ENCODE peak calls at places on chromosomes 2 and 18, in seven cellular contexts. One of them, this sample, is unnamed.

GRCh38 chr2:115603285-115603684 is 1160.8 kb downstream of the DPP10 start:
- DNase-seq in K562: no peak
- DNase-seq in GM12878: no peak
- DNase-seq in HCT116: no peak
- DNase-seq in SK-N-SH: no peak
- DNase-seq in H1: no peak
- DNase-seq in HepG2: no peak
- DNase-seq in this sample: no peak

GRCh38 chr18:28136071-28136470 is 40.9 kb downstream of the CDH2 start:
- DNase-seq in K562: no peak
- DNase-seq in SK-N-SH: no peak
- DNase-seq in H1: no peak
- DNase-seq in HepG2: no peak
- DNase-seq in GM12878: no peak
- DNase-seq in HCT116: no peak
- DNase-seq in this sample: no peak

GRCh38 chr18:49045585-49045984 is 94.8 kb upstream of the SMAD7 start:
- DNase-seq in GM12878: no peak
- DNase-seq in HCT116: no peak
- DNase-seq in SK-N-SH: no peak
- DNase-seq in H1: no peak
- DNase-seq in HepG2: no peak
- DNase-seq in K562: no peak
- DNase-seq in this sample: no peak

GRCh38 chr2:240565267-240566202 is 2.7 kb upstream of the RNPEPL1 start:
- DNase-seq in SK-N-SH: peak; percentile 36
- DNase-seq in HCT116: peak; percentile 87
- DNase-seq in K562: peak; percentile 44
- DNase-seq in GM12878: peak; percentile 63
- DNase-seq in HepG2: peak; percentile 92
- DNase-seq in H1: no peak
- DNase-seq in this sample: peak; percentile 43

GRCh38 chr18:44679912-44680270 is 797 bp upstream of the SETBP1 start:
- DNase-seq in GM12878: no peak
- DNase-seq in HCT116: no peak
- DNase-seq in H1: no peak
- DNase-seq in K562: no peak
- DNase-seq in HepG2: no peak
- DNase-seq in SK-N-SH: peak; percentile 82
- DNase-seq in this sample: peak; percentile 34

GRCh38 chr2:150695441-150696135 is 208.1 kb upstream of the RND3 start:
- DNase-seq in H1: no peak
- DNase-seq in GM12878: no peak
- DNase-seq in SK-N-SH: no peak
- DNase-seq in HCT116: no peak
- DNase-seq in K562: no peak
- DNase-seq in HepG2: no peak
- DNase-seq in this sample: no peak

GRCh38 chr2:222652856-222653255 is 3.0 kb downstream of the FARSB start:
- DNase-seq in K562: no peak
- DNase-seq in SK-N-SH: no peak
- DNase-seq in H1: no peak
- DNase-seq in HCT116: no peak
- DNase-seq in HepG2: no peak
- DNase-seq in GM12878: no peak
- DNase-seq in this sample: no peak

GRCh38 chr2:112182581-112183034 is 44.4 kb downstream of the FBLN7 start:
- DNase-seq in HepG2: no peak
- DNase-seq in H1: no peak
- DNase-seq in GM12878: no peak
- DNase-seq in SK-N-SH: no peak
- DNase-seq in HCT116: no peak
- DNase-seq in K562: no peak
- DNase-seq in this sample: no peak

GRCh38 chr2:99488587-99488998 is 1.2 kb downstream of the REV1 start:
- DNase-seq in K562: no peak
- DNase-seq in HepG2: peak; percentile 83
- DNase-seq in H1: no peak
- DNase-seq in HCT116: no peak
- DNase-seq in GM12878: peak; percentile 19
- DNase-seq in SK-N-SH: peak; percentile 41
- DNase-seq in this sample: no peak

GRCh38 chr2:240161087-240161750 is 20.8 kb upstream of the OTOS start:
- DNase-seq in HepG2: no peak
- DNase-seq in HCT116: no peak
- DNase-seq in K562: no peak
- DNase-seq in GM12878: no peak
- DNase-seq in SK-N-SH: no peak
- DNase-seq in H1: no peak
- DNase-seq in this sample: no peak

GRCh38 chr2:180776924-180777323 is 203.5 kb upstream of the UBE2E3 start:
- DNase-seq in HepG2: no peak
- DNase-seq in K562: no peak
- DNase-seq in SK-N-SH: no peak
- DNase-seq in GM12878: no peak
- DNase-seq in HCT116: no peak
- DNase-seq in H1: no peak
- DNase-seq in this sample: no peak

GRCh38 chr2:45470531-45470930 is 140.5 kb downstream of the SRBD1 start:
- DNase-seq in H1: no peak
- DNase-seq in HepG2: no peak
- DNase-seq in HCT116: no peak
- DNase-seq in K562: no peak
- DNase-seq in GM12878: no peak
- DNase-seq in SK-N-SH: no peak
- DNase-seq in this sample: no peak

GRCh38 chr2:53422979-53423378 is 344.6 kb upstream of the CHAC2 start:
- DNase-seq in HepG2: peak; percentile 50
- DNase-seq in HCT116: peak; percentile 44
- DNase-seq in GM12878: no peak
- DNase-seq in H1: peak; percentile 27
- DNase-seq in K562: no peak
- DNase-seq in SK-N-SH: peak; percentile 8
- DNase-seq in this sample: peak; percentile 12

GRCh38 chr2:108278631-108279030 is 10.1 kb upstream of the SULT1C2 start:
- DNase-seq in GM12878: no peak
- DNase-seq in HepG2: no peak
- DNase-seq in HCT116: no peak
- DNase-seq in SK-N-SH: no peak
- DNase-seq in K562: no peak
- DNase-seq in H1: no peak
- DNase-seq in this sample: no peak

GRCh38 chr2:30716117-30716900 is 90.9 kb downstream of the CAPN13 start:
- DNase-seq in SK-N-SH: no peak
- DNase-seq in GM12878: no peak
- DNase-seq in H1: no peak
- DNase-seq in K562: no peak
- DNase-seq in HCT116: no peak
- DNase-seq in HepG2: no peak
- DNase-seq in this sample: no peak

GRCh38 chr2:15195723-15196270 is 365.3 kb downstream of the NBAS start:
- DNase-seq in SK-N-SH: no peak
- DNase-seq in HepG2: no peak
- DNase-seq in HCT116: no peak
- DNase-seq in H1: no peak
- DNase-seq in K562: no peak
- DNase-seq in GM12878: no peak
- DNase-seq in this sample: no peak

GRCh38 chr2:165902929-165903328 is 50.6 kb downstream of the TTC21B start:
- DNase-seq in SK-N-SH: no peak
- DNase-seq in K562: no peak
- DNase-seq in HCT116: no peak
- DNase-seq in GM12878: no peak
- DNase-seq in H1: no peak
- DNase-seq in HepG2: peak; percentile 27
- DNase-seq in this sample: no peak

GRCh38 chr2:3458396-3459184 is 60.7 kb downstream of the ADI1 start:
- DNase-seq in H1: no peak
- DNase-seq in K562: peak; percentile 28
- DNase-seq in HCT116: no peak
- DNase-seq in HepG2: no peak
- DNase-seq in SK-N-SH: peak; percentile 63
- DNase-seq in GM12878: no peak
- DNase-seq in this sample: no peak

GRCh38 chr18:29147944-29148343 is 971.0 kb upstream of the CDH2 start:
- DNase-seq in H1: no peak
- DNase-seq in SK-N-SH: no peak
- DNase-seq in GM12878: no peak
- DNase-seq in HepG2: no peak
- DNase-seq in K562: no peak
- DNase-seq in HCT116: no peak
- DNase-seq in this sample: no peak

DNA sequence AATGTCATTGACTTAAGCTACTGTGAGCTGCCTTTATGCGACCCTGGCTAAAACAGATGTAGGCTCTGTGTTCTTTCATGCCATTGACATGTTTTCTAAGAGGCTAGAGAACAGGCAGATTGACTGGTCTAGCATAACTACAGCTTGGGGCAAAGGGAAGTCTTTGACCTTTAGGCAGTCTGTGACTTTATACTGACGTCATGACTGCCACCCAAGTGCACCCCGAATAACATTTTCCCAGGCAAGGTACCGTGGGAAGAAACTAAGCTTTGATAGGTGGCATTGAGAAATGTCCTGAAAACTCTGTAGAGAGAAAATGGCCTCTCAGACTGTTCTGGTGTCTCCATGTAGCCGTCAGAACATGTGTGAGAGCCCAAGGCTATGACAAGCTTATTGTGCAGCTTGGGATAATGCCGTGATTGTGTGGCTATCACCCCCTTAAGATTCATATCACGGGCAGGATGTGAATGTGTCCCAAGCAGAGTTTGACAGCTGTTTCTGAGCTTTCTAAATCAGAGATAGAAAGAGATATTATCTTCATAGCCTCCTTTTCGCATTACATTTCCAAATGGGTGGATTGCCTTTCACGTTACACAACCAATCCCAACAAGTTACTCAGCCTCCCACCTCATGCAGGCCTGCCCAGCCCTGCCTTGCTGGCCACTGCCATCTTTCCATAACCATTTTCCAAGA is 672.2 kb upstream of the ACVR2A start:
- DNase-seq in GM12878: no peak
- DNase-seq in H1: no peak
- DNase-seq in HCT116: no peak
- DNase-seq in SK-N-SH: no peak
- DNase-seq in K562: no peak
- DNase-seq in HepG2: no peak
- DNase-seq in this sample: no peak
- TF ChIP-seq JUND in GM12878: no peak
- TF ChIP-seq JUND in H1: no peak
- TF ChIP-seq JUND in HCT116: no peak
- TF ChIP-seq JUND in SK-N-SH: no peak
- TF ChIP-seq JUND in K562: no peak
- TF ChIP-seq JUND in HepG2: no peak
- TF ChIP-seq JUND in this sample: no peak

DNA sequence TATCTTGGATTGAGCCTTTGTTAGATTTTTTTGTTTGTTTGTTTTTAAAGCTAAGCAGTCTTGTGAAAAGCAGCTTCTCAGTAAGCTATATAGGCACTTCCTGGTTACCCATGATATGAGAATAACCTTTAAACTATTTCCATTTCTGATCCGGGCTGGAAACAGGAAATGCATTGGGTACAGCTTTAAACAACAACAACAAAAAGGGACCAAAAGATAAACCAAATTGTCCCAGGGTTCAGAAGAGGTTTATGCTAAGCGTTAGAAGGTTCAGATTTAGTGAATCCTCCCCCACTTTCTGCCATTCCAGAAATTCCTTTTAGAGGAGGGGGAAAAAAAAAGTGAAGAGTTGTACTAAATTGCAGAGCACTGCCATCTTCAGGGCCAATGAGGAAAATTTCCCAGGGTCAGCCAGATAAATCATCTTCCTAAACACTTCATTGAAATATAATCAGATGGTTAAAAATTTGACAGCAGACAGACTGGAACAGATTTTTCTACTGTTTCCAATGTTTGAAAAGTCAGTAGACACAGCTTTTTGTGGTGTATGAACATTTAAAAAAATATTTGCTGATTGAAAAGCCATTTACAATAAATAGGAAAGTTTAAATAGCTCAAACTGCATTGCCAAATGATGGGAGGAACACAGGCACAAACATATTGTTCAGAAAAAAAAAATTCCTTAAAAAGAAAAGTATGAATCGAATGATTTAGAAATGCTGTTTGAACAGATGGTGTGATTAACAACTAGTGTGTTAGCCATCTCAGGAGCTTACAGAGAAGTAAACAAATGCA is 190.0 kb upstream of the TANK start:
- DNase-seq in GM12878: no peak
- DNase-seq in K562: no peak
- DNase-seq in HepG2: peak; percentile 80
- DNase-seq in H1: peak; percentile 38
- DNase-seq in SK-N-SH: peak; percentile 69
- DNase-seq in HCT116: peak; percentile 55
- DNase-seq in this sample: no peak
- TF ChIP-seq JUND in GM12878: no peak
- TF ChIP-seq JUND in K562: no peak
- TF ChIP-seq JUND in HepG2: no peak
- TF ChIP-seq JUND in H1: no peak
- TF ChIP-seq JUND in SK-N-SH: no peak
- TF ChIP-seq JUND in HCT116: no peak
- TF ChIP-seq JUND in this sample: no peak

GRCh38 chr2:168849610-168850009 is 40.6 kb downstream of the SPC25 start:
- DNase-seq in H1: peak; percentile 27
- DNase-seq in HCT116: no peak
- DNase-seq in K562: peak; percentile 62
- DNase-seq in GM12878: no peak
- DNase-seq in SK-N-SH: peak; percentile 32
- DNase-seq in HepG2: peak; percentile 73
- DNase-seq in this sample: no peak

GRCh38 chr2:168852487-168852886 is 37.7 kb downstream of the SPC25 start:
- DNase-seq in K562: no peak
- DNase-seq in H1: no peak
- DNase-seq in SK-N-SH: no peak
- DNase-seq in GM12878: no peak
- DNase-seq in HepG2: no peak
- DNase-seq in HCT116: no peak
- DNase-seq in this sample: no peak

GRCh38 chr2:168853471-168853870 is 36.8 kb downstream of the SPC25 start:
- DNase-seq in K562: no peak
- DNase-seq in H1: no peak
- DNase-seq in HCT116: no peak
- DNase-seq in GM12878: no peak
- DNase-seq in SK-N-SH: no peak
- DNase-seq in HepG2: no peak
- DNase-seq in this sample: no peak

GRCh38 chr2:168850846-168851245 is 39.4 kb downstream of the SPC25 start:
- DNase-seq in HepG2: no peak
- DNase-seq in HCT116: no peak
- DNase-seq in H1: no peak
- DNase-seq in SK-N-SH: no peak
- DNase-seq in K562: no peak
- DNase-seq in GM12878: no peak
- DNase-seq in this sample: no peak

GRCh38 chr2:168851674-168852320 is 38.4 kb downstream of the SPC25 start:
- DNase-seq in SK-N-SH: no peak
- DNase-seq in HCT116: peak; percentile 29
- DNase-seq in K562: peak; percentile 81
- DNase-seq in H1: no peak
- DNase-seq in HepG2: no peak
- DNase-seq in GM12878: no peak
- DNase-seq in this sample: no peak
- TF ChIP-seq JUND in SK-N-SH: peak; percentile 40
- TF ChIP-seq JUND in HCT116: no peak
- TF ChIP-seq JUND in K562: peak; percentile 97
- TF ChIP-seq JUND in H1: no peak
- TF ChIP-seq JUND in HepG2: no peak
- TF ChIP-seq JUND in GM12878: no peak
- TF ChIP-seq JUND in this sample: no peak

GRCh38 chr2:133788391-133788790 is 220.1 kb upstream of the NCKAP5 start:
- DNase-seq in SK-N-SH: no peak
- DNase-seq in HepG2: no peak
- DNase-seq in K562: no peak
- DNase-seq in H1: no peak
- DNase-seq in GM12878: no peak
- DNase-seq in HCT116: no peak
- DNase-seq in this sample: no peak
- TF ChIP-seq JUND in SK-N-SH: no peak
- TF ChIP-seq JUND in HepG2: no peak
- TF ChIP-seq JUND in K562: no peak
- TF ChIP-seq JUND in H1: no peak
- TF ChIP-seq JUND in GM12878: no peak
- TF ChIP-seq JUND in HCT116: no peak
- TF ChIP-seq JUND in this sample: no peak